ENCODE peak calls at places on chromosomes 11 and 22, in four cellular contexts. One of them, this sample, is unnamed.

GRCh38 chr11:102111011-102111786 is 952 bp downstream of the YAP1 start:
- DNase-seq in sigmoid colon: peak; percentile 89
- DNase-seq in GM12865: peak; percentile 12
- DNase-seq in GM13977: peak; percentile 47
- DNase-seq in this sample: peak; percentile 32

GRCh38 chr11:77471520-77472234 is 2.2 kb downstream of the PAK1 start:
- DNase-seq in sigmoid colon: no peak
- DNase-seq in GM12865: peak; percentile 49
- DNase-seq in GM13977: peak; percentile 24
- DNase-seq in this sample: no peak

GRCh38 chr11:106231591-106231990 is 154.1 kb downstream of the AASDHPPT start:
- DNase-seq in sigmoid colon: no peak
- DNase-seq in GM12865: no peak
- DNase-seq in GM13977: no peak
- DNase-seq in this sample: no peak

GRCh38 chr22:28002181-28002700 is 83.2 kb upstream of the PITPNB start:
- DNase-seq in sigmoid colon: no peak
- DNase-seq in GM12865: no peak
- DNase-seq in GM13977: no peak
- DNase-seq in this sample: no peak

GRCh38 chr11:47552086-47552580 is 799 bp downstream of the CELF1 start:
- DNase-seq in sigmoid colon: peak; percentile 69
- DNase-seq in GM12865: peak; percentile 32
- DNase-seq in GM13977: no peak
- DNase-seq in this sample: no peak

GRCh38 chr11:1949922-1950321 is 2.8 kb downstream of the MRPL23 start:
- DNase-seq in sigmoid colon: no peak
- DNase-seq in GM12865: no peak
- DNase-seq in GM13977: no peak
- DNase-seq in this sample: no peak

GRCh38 chr11:64933213-64933934 is 2.3 kb downstream of the GPHA2 start:
- DNase-seq in sigmoid colon: no peak
- DNase-seq in GM12865: no peak
- DNase-seq in GM13977: no peak
- DNase-seq in this sample: no peak

GRCh38 chr22:20204821-20205220 is 54.0 kb upstream of the CCDC188 start:
- DNase-seq in sigmoid colon: no peak
- DNase-seq in GM12865: no peak
- DNase-seq in GM13977: no peak
- DNase-seq in this sample: no peak

GRCh38 chr11:107457205-107457557 is 444 bp downstream of the CWF19L2 start:
- DNase-seq in sigmoid colon: no peak
- DNase-seq in GM12865: peak; percentile 49
- DNase-seq in GM13977: peak; percentile 13
- DNase-seq in this sample: peak; percentile 13

GRCh38 chr11:587978-588380 is 11.7 kb downstream of the PHRF1 start:
- DNase-seq in sigmoid colon: no peak
- DNase-seq in GM12865: no peak
- DNase-seq in GM13977: no peak
- DNase-seq in this sample: no peak

GRCh38 chr11:79617561-79617960 is 176.7 kb upstream of the TENM4 start:
- DNase-seq in sigmoid colon: no peak
- DNase-seq in GM12865: no peak
- DNase-seq in GM13977: no peak
- DNase-seq in this sample: no peak

GRCh38 chr22:32752326-32752725 is 49.2 kb upstream of the TIMP3 start:
- DNase-seq in sigmoid colon: no peak
- DNase-seq in GM12865: no peak
- DNase-seq in GM13977: no peak
- DNase-seq in this sample: no peak

GRCh38 chr22:43202326-43202725 is 15.4 kb upstream of the TTLL12 start:
- DNase-seq in sigmoid colon: no peak
- DNase-seq in GM12865: no peak
- DNase-seq in GM13977: no peak
- DNase-seq in this sample: no peak

GRCh38 chr11:61021661-61022212 is 50.3 kb downstream of the CD6 start:
- DNase-seq in sigmoid colon: peak; percentile 64
- DNase-seq in GM12865: no peak
- DNase-seq in GM13977: peak; percentile 65
- DNase-seq in this sample: no peak

GRCh38 chr11:6298605-6299004 is 21.7 kb downstream of the CAVIN3 start:
- DNase-seq in sigmoid colon: no peak
- DNase-seq in GM12865: peak; percentile 55
- DNase-seq in GM13977: no peak
- DNase-seq in this sample: no peak

GRCh38 chr11:33703234-33703633 is 2.6 kb upstream of the C11orf91 start:
- DNase-seq in sigmoid colon: no peak
- DNase-seq in GM12865: no peak
- DNase-seq in GM13977: no peak
- DNase-seq in this sample: no peak

GRCh38 chr22:22428222-22429098 is 80.1 kb downstream of the ZNF280B start:
- DNase-seq in sigmoid colon: no peak
- DNase-seq in GM12865: no peak
- DNase-seq in GM13977: no peak
- DNase-seq in this sample: no peak

GRCh38 chr11:70210051-70210501 is 7.0 kb downstream of the FADD start:
- DNase-seq in sigmoid colon: no peak
- DNase-seq in GM12865: no peak
- DNase-seq in GM13977: no peak
- DNase-seq in this sample: no peak

GRCh38 chr11:113875414-113876073 is at the start of gene USP28:
- DNase-seq in sigmoid colon: peak; percentile 98
- DNase-seq in GM12865: peak; percentile 98
- DNase-seq in GM13977: peak; percentile 98
- DNase-seq in this sample: peak; percentile 98

GRCh38 chr22:45966320-45966891 is 10.6 kb downstream of the WNT7B start:
- DNase-seq in sigmoid colon: no peak
- DNase-seq in GM12865: no peak
- DNase-seq in GM13977: no peak
- DNase-seq in this sample: no peak

GRCh38 chr22:24247011-24247507 is 2.2 kb upstream of the GGT5 start:
- DNase-seq in sigmoid colon: no peak
- DNase-seq in GM12865: no peak
- DNase-seq in GM13977: peak; percentile 7
- DNase-seq in this sample: no peak

GRCh38 chr11:70604221-70604620 is 205.9 kb downstream of the CTTN start:
- DNase-seq in sigmoid colon: no peak
- DNase-seq in GM12865: no peak
- DNase-seq in GM13977: no peak
- DNase-seq in this sample: no peak

GRCh38 chr22:23245045-23245798 is 64.9 kb downstream of the BCR start:
- DNase-seq in sigmoid colon: no peak
- DNase-seq in GM12865: no peak
- DNase-seq in GM13977: no peak
- DNase-seq in this sample: no peak

GRCh38 chr11:108142304-108142703 is 20.9 kb downstream of the ACAT1 start:
- DNase-seq in sigmoid colon: no peak
- DNase-seq in GM12865: no peak
- DNase-seq in GM13977: no peak
- DNase-seq in this sample: no peak

GRCh38 chr11:11701070-11701469 is 79.3 kb upstream of the GALNT18 start:
- DNase-seq in sigmoid colon: no peak
- DNase-seq in GM12865: no peak
- DNase-seq in GM13977: no peak
- DNase-seq in this sample: no peak

GRCh38 chr11:127056338-127056971 is 55.9 kb upstream of the KIRREL3 start:
- DNase-seq in sigmoid colon: no peak
- DNase-seq in GM12865: peak; percentile 5
- DNase-seq in GM13977: no peak
- DNase-seq in this sample: no peak

GRCh38 chr11:121722431-121723256 is 269.9 kb upstream of the SORL1-AS1 start:
- DNase-seq in sigmoid colon: peak; percentile 97
- DNase-seq in GM12865: no peak
- DNase-seq in GM13977: peak; percentile 10
- DNase-seq in this sample: peak; percentile 14

GRCh38 chr22:36744791-36745190 is 31.1 kb downstream of the IFT27 start:
- DNase-seq in sigmoid colon: peak; percentile 25
- DNase-seq in GM12865: no peak
- DNase-seq in GM13977: no peak
- DNase-seq in this sample: no peak

GRCh38 chr11:12287009-12287373 is 90.4 kb upstream of the PARVA start:
- DNase-seq in sigmoid colon: peak; percentile 87
- DNase-seq in GM12865: no peak
- DNase-seq in GM13977: no peak
- DNase-seq in this sample: peak; percentile 3

GRCh38 chr22:20226760-20227350 is 41.3 kb downstream of the RTN4R start:
- DNase-seq in sigmoid colon: no peak
- DNase-seq in GM12865: no peak
- DNase-seq in GM13977: no peak
- DNase-seq in this sample: no peak

GRCh38 chr11:94604496-94604895 is 37.3 kb downstream of the PIWIL4 start:
- DNase-seq in sigmoid colon: no peak
- DNase-seq in GM12865: no peak
- DNase-seq in GM13977: no peak
- DNase-seq in this sample: no peak

GRCh38 chr22:25109878-25110595 is 89.6 kb upstream of the CRYBB3 start:
- DNase-seq in sigmoid colon: no peak
- DNase-seq in GM12865: no peak
- DNase-seq in GM13977: no peak
- DNase-seq in this sample: no peak

GRCh38 chr11:19245351-19245750 is 4.6 kb upstream of the E2F8 start:
- DNase-seq in sigmoid colon: no peak
- DNase-seq in GM12865: no peak
- DNase-seq in GM13977: no peak
- DNase-seq in this sample: no peak
- TF ChIP-seq CTCF in sigmoid colon: no peak
- TF ChIP-seq CTCF in GM12865: no peak
- TF ChIP-seq CTCF in GM13977: no peak
- TF ChIP-seq CTCF in this sample: no peak

GRCh38 chr11:31967404-31967950 is 123.4 kb upstream of the RCN1 start:
- DNase-seq in sigmoid colon: no peak
- DNase-seq in GM12865: no peak
- DNase-seq in GM13977: no peak
- DNase-seq in this sample: no peak
- TF ChIP-seq CTCF in sigmoid colon: no peak
- TF ChIP-seq CTCF in GM12865: no peak
- TF ChIP-seq CTCF in GM13977: no peak
- TF ChIP-seq CTCF in this sample: no peak

GRCh38 chr11:7548659-7549283 is 35.0 kb downstream of the PPFIBP2 start:
- DNase-seq in sigmoid colon: no peak
- DNase-seq in GM12865: peak; percentile 73
- DNase-seq in GM13977: peak; percentile 28
- DNase-seq in this sample: peak; percentile 58
- TF ChIP-seq CTCF in sigmoid colon: no peak
- TF ChIP-seq CTCF in GM12865: peak; percentile 79
- TF ChIP-seq CTCF in GM13977: peak; percentile 73
- TF ChIP-seq CTCF in this sample: peak; percentile 71

DNA sequence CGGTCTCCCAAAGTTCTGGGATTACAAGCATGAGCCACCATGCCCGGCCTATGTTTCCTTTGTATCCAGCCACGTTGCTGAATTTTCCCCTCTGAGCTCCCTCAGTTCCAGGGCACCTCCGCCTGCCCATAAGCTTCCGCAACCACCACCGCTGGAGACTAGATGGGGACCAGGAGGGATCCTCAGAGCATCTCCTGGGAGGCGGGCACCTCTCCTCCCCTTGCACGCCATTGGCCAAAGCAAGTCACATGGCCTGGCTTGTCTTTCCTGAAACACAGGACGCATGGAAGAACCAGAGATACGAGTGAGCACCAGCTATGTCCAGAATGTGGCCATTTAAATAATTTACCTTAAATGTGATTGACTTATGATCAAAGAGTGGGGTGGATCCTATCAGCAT is 388.3 kb downstream of the BRD1 start:
- DNase-seq in sigmoid colon: no peak
- DNase-seq in GM12865: no peak
- DNase-seq in GM13977: no peak
- DNase-seq in this sample: no peak
- TF ChIP-seq CTCF in sigmoid colon: no peak
- TF ChIP-seq CTCF in GM12865: no peak
- TF ChIP-seq CTCF in GM13977: no peak
- TF ChIP-seq CTCF in this sample: no peak

GRCh38 chr11:22192642-22193347 is at the start of gene ANO5:
- DNase-seq in sigmoid colon: peak; percentile 81
- DNase-seq in GM12865: peak; percentile 29
- DNase-seq in GM13977: peak; percentile 56
- DNase-seq in this sample: peak; percentile 70

GRCh38 chr11:22197139-22197893 is 4.4 kb downstream of the ANO5 start:
- DNase-seq in sigmoid colon: no peak
- DNase-seq in GM12865: no peak
- DNase-seq in GM13977: no peak
- DNase-seq in this sample: no peak

GRCh38 chr11:22193348-22194051 is 615 bp downstream of the ANO5 start:
- DNase-seq in sigmoid colon: peak; percentile 64
- DNase-seq in GM12865: peak; percentile 3
- DNase-seq in GM13977: peak; percentile 31
- DNase-seq in this sample: peak; percentile 30

GRCh38 chr11:22192289-22192641 is 620 bp upstream of the ANO5 start:
- DNase-seq in sigmoid colon: no peak
- DNase-seq in GM12865: peak; percentile 1
- DNase-seq in GM13977: peak; percentile 13
- DNase-seq in this sample: peak; percentile 18

DNA sequence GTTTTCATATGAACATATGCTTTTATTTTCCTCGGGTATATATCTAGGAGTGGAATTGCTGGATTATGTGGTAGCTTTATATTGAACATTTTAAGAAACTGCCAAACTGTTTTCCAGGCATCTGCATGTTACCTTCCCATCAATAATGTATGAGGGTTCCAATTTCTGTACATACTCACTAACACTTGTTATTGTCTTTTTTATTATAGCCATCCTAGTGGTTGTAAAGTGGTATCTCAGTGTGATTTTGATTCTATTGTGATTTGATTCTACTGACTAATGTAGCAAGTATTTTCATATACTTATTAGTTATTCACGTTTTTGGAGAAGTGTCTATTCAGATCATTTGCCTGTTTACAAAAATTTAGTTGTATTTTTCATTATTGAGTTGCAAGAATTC is 2.0 kb downstream of the ANO5 start:
- DNase-seq in sigmoid colon: no peak
- DNase-seq in GM12865: no peak
- DNase-seq in GM13977: no peak
- DNase-seq in this sample: no peak
- TF ChIP-seq CTCF in sigmoid colon: no peak
- TF ChIP-seq CTCF in GM12865: no peak
- TF ChIP-seq CTCF in GM13977: no peak
- TF ChIP-seq CTCF in this sample: no peak

DNA sequence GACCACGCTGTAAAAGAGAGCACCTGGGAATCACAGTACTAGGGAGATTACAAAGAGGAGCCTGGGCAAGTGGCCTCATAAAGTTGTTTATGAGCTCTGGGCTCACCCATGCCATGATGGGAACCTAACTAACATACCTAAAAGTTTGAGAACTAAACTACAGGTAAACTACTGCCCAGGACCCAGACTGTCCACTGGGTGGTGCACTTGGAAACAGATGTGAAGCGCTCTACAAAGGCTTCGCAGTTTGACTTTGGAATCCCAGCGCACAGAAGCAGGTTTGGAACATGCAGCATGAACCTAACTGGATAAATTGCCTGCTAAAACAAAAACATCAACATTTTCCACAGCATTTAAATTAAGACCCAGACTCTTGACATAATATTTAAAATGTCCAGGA is 418.6 kb downstream of the FAM181B start:
- DNase-seq in sigmoid colon: peak; percentile 53
- DNase-seq in GM12865: peak; percentile 42
- DNase-seq in GM13977: peak; percentile 29
- DNase-seq in this sample: no peak
- TF ChIP-seq CTCF in sigmoid colon: no peak
- TF ChIP-seq CTCF in GM12865: peak; percentile 58
- TF ChIP-seq CTCF in GM13977: peak; percentile 54
- TF ChIP-seq CTCF in this sample: peak; percentile 42